ENCODE peak calls at places on chromosomes 2 and 18, in six cellular contexts. J, R, K, T, A and Y are unnamed samples.

GRCh38 chr2:38073211-38074005 is 2.5 kb downstream of the CYP1B1 start:
- DNase-seq in K (no peak), R (no peak), J (peak), T (no peak), A (peak), Y (no peak)

GRCh38 chr18:25350561-25351201 is 1.3 kb downstream of the ZNF521 start:
- DNase-seq in K (no peak), J (peak), R (peak), A (peak), T (peak), Y (no peak)

GRCh38 chr2:108377815-108378630 is at the start of gene SULT1C4:
- DNase-seq in K (no peak), R (peak), A (peak), J (peak), T (no peak), Y (no peak)

GRCh38 chr2:163157891-163158511 is 319.4 kb upstream of the KCNH7 start:
- DNase-seq in J (no peak), T (no peak), R (no peak), A (no peak), K (no peak), Y (no peak)

GRCh38 chr2:12430036-12430795 is 286.5 kb upstream of the TRIB2 start:
- DNase-seq in A (no peak), J (no peak), T (no peak), K (no peak), R (no peak), Y (no peak)

GRCh38 chr2:177257471-177257870 is 7.1 kb downstream of the NFE2L2 start:
- DNase-seq in K (no peak), R (no peak), J (no peak), T (no peak), A (no peak), Y (no peak)

GRCh38 chr2:236642584-236643291 is 73.1 kb downstream of the ACKR3 start:
- DNase-seq in A (peak), T (peak), K (no peak), R (peak), J (peak), Y (peak)

GRCh38 chr2:236536727-236537398 is 32.8 kb upstream of the ACKR3 start:
- DNase-seq in R (no peak), K (no peak), J (no peak), T (no peak), A (peak), Y (no peak)

GRCh38 chr2:162245737-162246136 is 2.5 kb upstream of the FAP start:
- DNase-seq in K (no peak), R (no peak), J (no peak), A (no peak), T (no peak), Y (no peak)

GRCh38 chr18:23585007-23585871 is 1.1 kb downstream of the NPC1 start:
- DNase-seq in J (peak), R (peak), T (no peak), A (no peak), K (no peak), Y (no peak)

GRCh38 chr2:850429-850828 is 100.2 kb upstream of the SNTG2 start:
- DNase-seq in A (no peak), J (no peak), T (no peak), K (no peak), R (no peak), Y (no peak)

GRCh38 chr2:236654496-236654895 is 84.9 kb downstream of the ACKR3 start:
- DNase-seq in J (no peak), K (no peak), A (peak), T (peak), R (no peak), Y (peak)

GRCh38 chr2:119485336-119486110 is 38.8 kb downstream of the SCTR start:
- DNase-seq in R (peak), A (peak), K (no peak), J (no peak), T (peak), Y (no peak)

GRCh38 chr2:111122631-111123421 is 2.1 kb downstream of the BCL2L11 start:
- DNase-seq in J (peak), A (peak), K (no peak), R (peak), T (peak), Y (peak)

GRCh38 chr2:104872866-104873688 is 19.2 kb downstream of the POU3F3 start:
- DNase-seq in J (no peak), A (peak), K (no peak), T (peak), R (peak), Y (no peak)

GRCh38 chr2:239712755-239713154 is 311.9 kb upstream of the HDAC4 start:
- DNase-seq in T (peak), R (no peak), A (no peak), K (no peak), J (no peak), Y (no peak)

GRCh38 chr2:217370391-217370790 is 510.5 kb upstream of the TNP1 start:
- DNase-seq in J (no peak), T (no peak), K (no peak), R (no peak), A (no peak), Y (no peak)

GRCh38 chr18:57806891-57807280 is 3.8 kb upstream of the ATP8B1 start:
- DNase-seq in J (no peak), R (peak), A (no peak), T (no peak), K (no peak), Y (no peak)

GRCh38 chr18:6444484-6445228 is 29.9 kb upstream of the L3MBTL4 start:
- DNase-seq in A (no peak), T (no peak), R (no peak), J (no peak), K (no peak), Y (no peak)

GRCh38 chr2:200377774-200378336 is 71.4 kb downstream of the SPATS2L start:
- DNase-seq in K (no peak), T (no peak), A (peak), J (no peak), R (no peak), Y (no peak)

GRCh38 chr18:24128700-24129099 is 10.2 kb upstream of the CABYR start:
- DNase-seq in A (no peak), K (no peak), R (no peak), T (no peak), J (no peak), Y (no peak)

GRCh38 chr2:96131152-96131817 is 7.0 kb downstream of the ASTL start:
- DNase-seq in T (no peak), K (no peak), J (no peak), A (no peak), R (no peak), Y (no peak)

GRCh38 chr2:145156199-145156598 is 636.3 kb upstream of the ZEB2 start:
- DNase-seq in T (no peak), A (no peak), R (no peak), K (no peak), J (no peak), Y (no peak)

GRCh38 chr18:25876334-25876979 is 214.0 kb downstream of the SS18 start:
- DNase-seq in A (no peak), R (no peak), T (no peak), K (no peak), J (no peak), Y (no peak)

DNA sequence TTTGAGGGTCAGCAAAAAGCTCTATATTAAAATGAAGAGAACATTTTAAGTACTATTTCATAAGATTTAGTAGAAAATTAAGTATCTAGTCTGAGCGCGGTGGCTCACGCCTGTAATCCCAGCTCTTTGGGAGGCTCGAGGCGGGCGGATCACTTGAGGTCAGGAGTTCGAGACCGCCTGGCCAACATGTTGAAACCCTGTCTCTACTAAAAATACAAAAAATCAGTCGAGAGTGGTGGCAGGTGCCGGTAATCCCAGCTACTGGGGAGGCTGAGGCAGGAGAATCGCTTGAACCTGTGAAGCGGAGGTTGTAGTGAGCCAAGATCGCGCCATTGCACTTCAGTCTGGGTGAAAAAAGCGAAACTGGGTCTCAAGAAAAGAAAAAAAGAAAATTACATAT is 1.6 kb downstream of the USP14 start:
- DNase-seq in T (no peak), A (no peak), R (no peak), J (no peak), K (no peak), Y (no peak)
- H3K4me3 ChIP-seq in T (peak), A (peak), R (no peak), J (no peak), K (no peak), Y (peak)

GRCh38 chr2:205865794-205866490 is 183.6 kb downstream of the NRP2 start:
- DNase-seq in A (no peak), T (no peak), J (no peak), R (no peak), K (no peak), Y (no peak)
- H3K27ac ChIP-seq in A (no peak), T (no peak), J (peak), R (no peak), K (no peak), Y (no peak)

GRCh38 chr18:56789004-56789888 is 138.1 kb downstream of the WDR7 start:
- DNase-seq in J (no peak), A (no peak), T (no peak), R (no peak), K (no peak), Y (no peak)
- TF ChIP-seq CTCF in J (no peak), A (no peak), T (no peak), R (no peak), K (no peak), Y (no peak)

GRCh38 chr2:233385489-233386044 is 31.3 kb downstream of the DGKD start:
- DNase-seq in A (no peak), J (no peak), T (peak), K (no peak), R (no peak), Y (no peak)
- H3K4me3 ChIP-seq in A (no peak), J (no peak), T (no peak), K (no peak), R (no peak), Y (no peak)